ENCODE peak calls at places on chromosome 15, in four cellular contexts. One of them, this sample, is unnamed.

GRCh38 chr15:99718421-99718820 is 14.8 kb downstream of the LYSMD4 start:
- DNase-seq in SK-N-SH: no peak
- DNase-seq in HepG2: no peak
- DNase-seq in GM12878: no peak
- DNase-seq in this sample: no peak

GRCh38 chr15:31870336-31871158 is 159.8 kb upstream of the CHRNA7 start:
- DNase-seq in SK-N-SH: peak
- DNase-seq in HepG2: peak
- DNase-seq in GM12878: no peak
- DNase-seq in this sample: peak

GRCh38 chr15:96031426-96031825 is 299.1 kb upstream of the NR2F2 start:
- DNase-seq in SK-N-SH: no peak
- DNase-seq in HepG2: no peak
- DNase-seq in GM12878: no peak
- DNase-seq in this sample: no peak

GRCh38 chr15:36911322-36911944 is 188.9 kb downstream of the MEIS2 start:
- DNase-seq in SK-N-SH: no peak
- DNase-seq in HepG2: peak
- DNase-seq in GM12878: no peak
- DNase-seq in this sample: no peak

GRCh38 chr15:51841401-51842040 is 12.1 kb downstream of the TMOD3 start:
- DNase-seq in SK-N-SH: no peak
- DNase-seq in HepG2: no peak
- DNase-seq in GM12878: no peak
- DNase-seq in this sample: no peak

GRCh38 chr15:58731756-58732535 is 17.6 kb downstream of the ADAM10 start:
- DNase-seq in SK-N-SH: no peak
- DNase-seq in HepG2: no peak
- DNase-seq in GM12878: no peak
- DNase-seq in this sample: no peak

GRCh38 chr15:24675332-24676144 is at the start of gene NPAP1:
- DNase-seq in SK-N-SH: no peak
- DNase-seq in HepG2: no peak
- DNase-seq in GM12878: no peak
- DNase-seq in this sample: no peak

GRCh38 chr15:52527898-52528464 is 699 bp downstream of the MYO5A start:
- DNase-seq in SK-N-SH: peak
- DNase-seq in HepG2: no peak
- DNase-seq in GM12878: no peak
- DNase-seq in this sample: peak

GRCh38 chr15:57610130-57610529 is 18.4 kb downstream of the MYZAP start:
- DNase-seq in SK-N-SH: no peak
- DNase-seq in HepG2: no peak
- DNase-seq in GM12878: no peak
- DNase-seq in this sample: peak

GRCh38 chr15:71044006-71044405 is 71.3 kb upstream of the THSD4 start:
- DNase-seq in SK-N-SH: no peak
- DNase-seq in HepG2: no peak
- DNase-seq in GM12878: no peak
- DNase-seq in this sample: no peak

GRCh38 chr15:35549567-35549966 is 3.6 kb upstream of the DPH6 start:
- DNase-seq in SK-N-SH: no peak
- DNase-seq in HepG2: no peak
- DNase-seq in GM12878: no peak
- DNase-seq in this sample: no peak

GRCh38 chr15:39618063-39618823 is 37.4 kb downstream of the THBS1 start:
- DNase-seq in SK-N-SH: no peak
- DNase-seq in HepG2: no peak
- DNase-seq in GM12878: no peak
- DNase-seq in this sample: no peak

DNA sequence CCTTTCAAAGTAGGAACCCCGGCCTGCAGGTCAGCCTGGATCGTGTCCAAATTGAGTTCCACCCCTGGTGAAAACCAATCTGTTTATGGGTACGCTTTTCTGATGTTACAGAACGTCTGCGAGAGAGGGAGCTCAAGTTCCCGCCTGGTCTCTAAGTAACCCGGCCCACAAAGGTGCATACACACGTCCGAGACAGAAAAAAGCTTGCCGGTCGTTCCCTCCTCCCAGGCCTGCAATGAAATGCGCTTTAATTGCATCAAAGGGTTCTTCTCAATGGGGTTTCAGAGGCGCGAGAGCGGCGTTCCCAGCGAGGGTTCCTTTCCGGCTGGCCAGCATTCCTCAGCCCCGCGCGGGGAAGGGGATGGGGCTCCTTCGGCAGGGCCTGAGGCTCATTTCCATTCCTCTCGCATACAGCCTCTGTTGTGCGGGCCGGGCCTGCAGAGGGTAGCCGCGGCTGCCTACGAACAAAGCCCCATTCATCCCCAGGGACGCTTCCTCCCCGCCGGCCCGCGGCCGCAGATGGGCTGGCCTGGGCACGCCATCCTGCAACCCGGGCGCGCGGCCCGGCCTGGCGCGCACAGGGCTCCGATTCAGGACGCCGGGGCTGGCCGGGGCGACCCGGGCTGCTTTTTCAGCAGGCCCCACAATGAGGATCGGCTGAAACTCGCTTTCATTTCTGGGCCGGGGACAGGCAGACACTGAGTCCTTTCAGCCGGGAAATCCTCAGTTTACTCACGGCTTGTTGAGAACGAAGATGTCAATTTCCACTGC is 138.3 kb downstream of the TMCO5A start:
- DNase-seq in SK-N-SH: peak
- DNase-seq in HepG2: peak
- DNase-seq in GM12878: no peak
- DNase-seq in this sample: peak
- TF ChIP-seq FOXM1 in SK-N-SH: no peak
- TF ChIP-seq FOXM1 in HepG2: no peak
- TF ChIP-seq FOXM1 in GM12878: peak
- TF ChIP-seq FOXM1 in this sample: no peak

DNA sequence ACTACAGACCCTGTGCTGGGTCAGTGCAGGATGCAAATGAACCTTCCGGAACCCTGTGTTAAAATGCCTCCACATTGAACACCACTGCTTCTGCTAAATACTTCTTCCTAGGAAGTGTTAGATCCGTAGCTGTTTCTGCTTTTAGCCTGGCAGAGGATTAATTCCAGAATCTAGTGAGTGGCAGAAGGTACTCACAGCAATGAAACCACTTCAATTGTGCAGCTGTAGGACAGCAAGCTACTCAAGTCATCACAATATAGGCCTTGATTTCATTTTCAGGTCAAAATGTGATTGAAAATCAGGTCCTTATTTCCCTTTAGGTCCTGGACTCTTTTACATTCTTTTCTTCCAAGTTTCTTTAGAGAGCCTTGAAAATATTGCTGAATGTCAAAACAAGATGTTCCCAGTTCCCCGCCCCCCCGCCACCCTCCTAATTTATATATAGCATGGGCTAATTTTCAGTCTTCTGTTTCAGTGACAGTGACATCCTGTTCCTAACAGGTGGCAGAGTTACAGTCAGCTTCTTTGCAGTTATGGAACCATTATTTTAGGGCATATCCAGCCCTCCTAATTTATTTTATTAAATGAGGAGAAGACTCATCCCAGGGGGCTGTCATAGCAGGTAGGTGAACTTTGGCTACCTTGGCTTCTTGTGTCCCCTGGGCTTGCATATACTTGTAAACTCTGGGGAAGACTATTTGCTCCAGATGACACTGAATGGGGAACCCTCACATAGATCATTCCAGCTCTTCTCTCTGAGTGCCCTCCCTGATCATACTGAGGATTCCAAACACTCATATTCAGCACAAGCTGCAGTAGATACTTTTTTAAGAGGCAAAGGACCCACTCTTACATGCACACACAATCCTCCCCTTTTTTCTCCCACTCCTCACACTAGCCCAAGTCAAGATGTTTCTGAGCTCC is 28.0 kb upstream of the ARNT2 start:
- DNase-seq in SK-N-SH: no peak
- DNase-seq in HepG2: no peak
- DNase-seq in GM12878: no peak
- DNase-seq in this sample: no peak
- TF ChIP-seq FOXM1 in SK-N-SH: no peak
- TF ChIP-seq FOXM1 in HepG2: no peak
- TF ChIP-seq FOXM1 in GM12878: no peak
- TF ChIP-seq FOXM1 in this sample: no peak

DNA sequence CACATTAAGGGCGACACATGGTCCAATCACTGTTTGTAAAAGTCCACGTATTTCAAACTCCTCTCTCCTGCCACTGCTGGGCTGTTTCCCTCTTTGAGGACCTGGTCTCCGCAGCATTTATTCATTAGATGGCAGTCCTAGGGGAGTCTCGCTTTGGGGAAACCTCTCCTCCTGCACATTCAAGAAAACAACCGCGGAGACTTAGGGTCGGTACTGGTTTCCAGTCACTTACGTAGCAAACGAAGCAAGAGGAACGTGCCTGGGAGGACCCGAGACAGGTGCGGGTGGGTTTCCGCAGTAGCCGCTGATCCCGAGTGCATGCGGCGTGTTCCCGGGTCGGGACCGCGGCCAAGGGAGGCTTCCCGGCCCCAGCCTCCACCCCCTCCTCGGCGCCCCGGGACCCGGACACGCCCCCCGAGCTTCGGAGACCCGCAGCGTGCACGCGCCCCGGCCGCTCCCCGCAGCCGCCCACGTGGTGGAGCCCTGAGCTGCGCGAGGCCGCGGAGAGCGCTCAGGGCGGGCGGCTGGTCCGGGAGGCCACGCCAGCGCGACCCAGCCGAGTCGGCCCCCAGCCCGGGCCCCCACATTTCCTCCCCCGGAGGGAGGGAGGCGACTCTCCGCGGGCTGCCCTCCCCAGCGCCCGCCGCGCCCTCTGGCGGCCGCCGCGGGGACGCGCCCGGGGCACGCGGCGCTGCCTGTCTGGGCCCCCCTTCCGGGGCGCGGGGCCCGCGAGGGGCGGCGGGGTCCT is 1.1 kb upstream of the IGF1R start:
- DNase-seq in SK-N-SH: peak
- DNase-seq in HepG2: peak
- DNase-seq in GM12878: no peak
- DNase-seq in this sample: peak
- TF ChIP-seq FOXM1 in SK-N-SH: no peak
- TF ChIP-seq FOXM1 in HepG2: no peak
- TF ChIP-seq FOXM1 in GM12878: no peak
- TF ChIP-seq FOXM1 in this sample: peak

DNA sequence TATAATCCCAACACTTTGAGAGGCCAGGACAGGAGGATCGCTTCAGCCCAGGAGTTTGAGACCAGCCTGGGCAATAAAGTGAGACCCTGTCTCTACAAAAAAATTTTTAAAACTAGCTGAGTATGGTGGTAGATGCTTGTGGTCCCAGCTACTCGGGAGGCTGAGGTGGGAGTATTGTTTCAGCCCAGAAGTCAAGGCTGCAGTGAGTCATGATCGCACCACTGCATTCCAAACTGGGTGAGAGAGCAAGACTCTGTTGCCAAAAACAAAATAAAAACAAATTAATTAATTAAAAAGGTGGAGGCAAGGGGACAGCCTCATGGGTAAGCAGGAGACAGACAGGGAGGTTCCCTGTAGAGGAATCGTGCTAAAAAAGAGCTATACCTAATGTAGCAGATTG is 12.6 kb downstream of the HAPLN3 start:
- DNase-seq in SK-N-SH: no peak
- DNase-seq in HepG2: no peak
- DNase-seq in GM12878: no peak
- DNase-seq in this sample: no peak
- TF ChIP-seq FOXM1 in SK-N-SH: no peak
- TF ChIP-seq FOXM1 in HepG2: no peak
- TF ChIP-seq FOXM1 in GM12878: no peak
- TF ChIP-seq FOXM1 in this sample: no peak

This sample was measured in HEK293T.